ENCODE peak calls at places on chromosomes 12 and 14, in nine cellular contexts. A, M, W, U, O, S, N, X and Z are unnamed samples.

GRCh38 chr12:40566246-40566645 is 126.0 kb upstream of the CNTN1 start:
- DNase-seq in A (no peak), M (no peak), W (no peak), U (peak), O (no peak), S (no peak), N (no peak), X (no peak), Z (no peak)

GRCh38 chr12:53352331-53353258 is 16.4 kb upstream of the SP7 start:
- DNase-seq in A (peak), M (peak), W (peak), U (peak), O (peak), S (peak), N (peak), X (peak), Z (peak)

GRCh38 chr12:77003244-77003643 is 62.1 kb downstream of the E2F7 start:
- DNase-seq in A (no peak), M (no peak), W (no peak), U (no peak), O (no peak), S (no peak), N (no peak), X (no peak), Z (no peak)

GRCh38 chr12:39235990-39236767 is 206.7 kb downstream of the KIF21A start:
- DNase-seq in A (no peak), M (peak), W (peak), U (peak), O (no peak), S (no peak), N (no peak), X (no peak), Z (no peak)

GRCh38 chr12:62684586-62685295 is 218.1 kb downstream of the MON2 start:
- DNase-seq in A (peak), M (no peak), W (peak), U (no peak), O (no peak), S (no peak), N (peak), X (peak), Z (peak)

GRCh38 chr12:70928066-70928465 is 7.5 kb upstream of the PTPRR start:
- DNase-seq in A (no peak), M (no peak), W (no peak), U (no peak), O (no peak), S (no peak), N (no peak), X (no peak), Z (no peak)

GRCh38 chr14:51121096-51121495 is 26.2 kb upstream of the TRIM9 start:
- DNase-seq in A (no peak), M (no peak), W (no peak), U (no peak), O (peak), S (no peak), N (no peak), X (no peak), Z (no peak)

GRCh38 chr12:84919271-84919670 is 6.7 kb upstream of the SLC6A15 start:
- DNase-seq in A (no peak), M (peak), W (no peak), U (no peak), O (peak), S (no peak), N (no peak), X (no peak), Z (no peak)

GRCh38 chr12:11731455-11731854 is 82.0 kb downstream of the ETV6 start:
- DNase-seq in A (no peak), M (peak), W (no peak), U (peak), O (no peak), S (no peak), N (no peak), X (no peak), Z (no peak)

GRCh38 chr12:27616356-27617150 is 79.7 kb upstream of the REP15 start:
- DNase-seq in A (no peak), M (peak), W (no peak), U (no peak), O (peak), S (no peak), N (no peak), X (no peak), Z (no peak)

GRCh38 chr12:52633383-52633782 is 15.0 kb upstream of the KRT73 start:
- DNase-seq in A (peak), M (no peak), W (no peak), U (no peak), O (no peak), S (no peak), N (no peak), X (no peak), Z (no peak)

GRCh38 chr14:58368951-58369350 is 26.8 kb upstream of the TOMM20L start:
- DNase-seq in A (no peak), M (no peak), W (no peak), U (no peak), O (peak), S (no peak), N (no peak), X (no peak), Z (no peak)

GRCh38 chr12:110641512-110641911 is 27.6 kb downstream of the TCTN1 start:
- DNase-seq in A (no peak), M (peak), W (no peak), U (no peak), O (peak), S (no peak), N (no peak), X (no peak), Z (no peak)

GRCh38 chr12:50024227-50024626 is 1.1 kb downstream of the RACGAP1 start:
- DNase-seq in A (no peak), M (no peak), W (no peak), U (no peak), O (no peak), S (no peak), N (no peak), X (no peak), Z (no peak)

GRCh38 chr12:47078733-47079364 is 572 bp upstream of the PCED1B start:
- DNase-seq in A (peak), M (no peak), W (no peak), U (peak), O (peak), S (peak), N (no peak), X (no peak), Z (peak)

GRCh38 chr14:36515105-36515593 is 4.9 kb downstream of the NKX2-1 start:
- DNase-seq in A (no peak), M (no peak), W (no peak), U (peak), O (no peak), S (peak), N (no peak), X (no peak), Z (no peak)

GRCh38 chr12:124786065-124786964 is 77.3 kb downstream of the SCARB1 start:
- DNase-seq in A (peak), M (peak), W (peak), U (peak), O (peak), S (peak), N (peak), X (peak), Z (peak)

GRCh38 chr12:71639341-71639760 is 24.3 kb downstream of the ZFC3H1 start:
- DNase-seq in A (no peak), M (peak), W (no peak), U (peak), O (peak), S (no peak), N (no peak), X (no peak), Z (no peak)

GRCh38 chr14:68695326-68695768 is 97.5 kb downstream of the ZFP36L1 start:
- DNase-seq in A (peak), M (peak), W (peak), U (no peak), O (peak), S (no peak), N (no peak), X (peak), Z (no peak)

GRCh38 chr12:52171950-52172512 is 19.8 kb downstream of the KRT80 start:
- DNase-seq in A (no peak), M (no peak), W (no peak), U (peak), O (peak), S (peak), N (no peak), X (no peak), Z (no peak)